ENCODE peak calls at places on chromosomes 11 and 22, in six cellular contexts. One of them, this sample, is unnamed. For H3K4me1, the result is how much of the 10 kb centered on the place peaks cover.

GRCh38 chr11:118051611-118052461 is 25.0 kb upstream of the TMPRSS4 start:
- DNase-seq in GM23338: no peak
- DNase-seq in neural progenitor cell: no peak
- DNase-seq in pancreas: no peak
- DNase-seq in body of pancreas: no peak
- DNase-seq in stomach: peak
- DNase-seq in this sample: no peak

GRCh38 chr22:16131918-16132317 is 442.1 kb downstream of the POTEH start:
- DNase-seq in neural progenitor cell: no peak
- DNase-seq in stomach: no peak
- DNase-seq in body of pancreas: no peak
- DNase-seq in GM23338: no peak
- DNase-seq in pancreas: no peak
- DNase-seq in this sample: no peak

GRCh38 chr11:82842019-82842418 is 58.2 kb downstream of the PRCP start:
- DNase-seq in pancreas: no peak
- DNase-seq in neural progenitor cell: peak
- DNase-seq in stomach: no peak
- DNase-seq in GM23338: no peak
- DNase-seq in body of pancreas: no peak
- DNase-seq in this sample: no peak

GRCh38 chr11:120841074-120841473 is 182.8 kb upstream of the TBCEL start:
- DNase-seq in GM23338: no peak
- DNase-seq in neural progenitor cell: no peak
- DNase-seq in stomach: no peak
- DNase-seq in body of pancreas: no peak
- DNase-seq in pancreas: no peak
- DNase-seq in this sample: no peak

GRCh38 chr11:84853841-84854497 is 773.2 kb downstream of the DLG2 start:
- DNase-seq in body of pancreas: no peak
- DNase-seq in neural progenitor cell: peak
- DNase-seq in stomach: no peak
- DNase-seq in GM23338: no peak
- DNase-seq in pancreas: no peak
- DNase-seq in this sample: no peak

GRCh38 chr11:84747871-84748270 is 879.3 kb downstream of the DLG2 start:
- DNase-seq in GM23338: no peak
- DNase-seq in body of pancreas: no peak
- DNase-seq in neural progenitor cell: no peak
- DNase-seq in pancreas: no peak
- DNase-seq in stomach: no peak
- DNase-seq in this sample: no peak

GRCh38 chr11:103483996-103484395 is 374.8 kb downstream of the DYNC2H1 start:
- DNase-seq in body of pancreas: no peak
- DNase-seq in stomach: no peak
- DNase-seq in neural progenitor cell: no peak
- DNase-seq in GM23338: no peak
- DNase-seq in pancreas: no peak
- DNase-seq in this sample: no peak

GRCh38 chr11:36132940-36133339 is 156.3 kb downstream of the COMMD9 start:
- DNase-seq in neural progenitor cell: no peak
- DNase-seq in stomach: no peak
- DNase-seq in GM23338: no peak
- DNase-seq in body of pancreas: no peak
- DNase-seq in pancreas: no peak
- DNase-seq in this sample: no peak

GRCh38 chr11:111001091-111001430 is 244.5 kb upstream of the POU2AF2 start:
- DNase-seq in stomach: no peak
- DNase-seq in body of pancreas: no peak
- DNase-seq in pancreas: no peak
- DNase-seq in GM23338: no peak
- DNase-seq in neural progenitor cell: no peak
- DNase-seq in this sample: no peak

GRCh38 chr11:2157294-2158040 is 3.5 kb downstream of the INS start:
- DNase-seq in pancreas: no peak
- DNase-seq in body of pancreas: no peak
- DNase-seq in neural progenitor cell: no peak
- DNase-seq in stomach: no peak
- DNase-seq in GM23338: no peak
- DNase-seq in this sample: no peak

GRCh38 chr11:127274328-127274676 is 273.7 kb upstream of the KIRREL3 start:
- DNase-seq in neural progenitor cell: no peak
- DNase-seq in pancreas: no peak
- DNase-seq in body of pancreas: no peak
- DNase-seq in stomach: no peak
- DNase-seq in GM23338: no peak
- DNase-seq in this sample: peak

GRCh38 chr11:114171257-114172054 is 111.9 kb downstream of the ZBTB16 start:
- DNase-seq in neural progenitor cell: no peak
- DNase-seq in stomach: peak
- DNase-seq in body of pancreas: peak
- DNase-seq in pancreas: peak
- DNase-seq in GM23338: no peak
- DNase-seq in this sample: no peak

GRCh38 chr11:14327105-14327504 is 31.9 kb downstream of the RRAS2 start:
- DNase-seq in neural progenitor cell: no peak
- DNase-seq in body of pancreas: no peak
- DNase-seq in stomach: no peak
- DNase-seq in pancreas: no peak
- DNase-seq in GM23338: no peak
- DNase-seq in this sample: no peak

GRCh38 chr11:14320020-14320419 is 39.0 kb downstream of the RRAS2 start:
- DNase-seq in stomach: no peak
- DNase-seq in GM23338: no peak
- DNase-seq in neural progenitor cell: no peak
- DNase-seq in body of pancreas: no peak
- DNase-seq in pancreas: no peak
- DNase-seq in this sample: no peak

GRCh38 chr11:14318581-14318981 is 40.4 kb downstream of the RRAS2 start:
- DNase-seq in body of pancreas: no peak
- DNase-seq in pancreas: no peak
- DNase-seq in neural progenitor cell: no peak
- DNase-seq in stomach: no peak
- DNase-seq in GM23338: peak
- DNase-seq in this sample: no peak

GRCh38 chr11:14323118-14323676 is 35.8 kb downstream of the RRAS2 start:
- DNase-seq in pancreas: no peak
- DNase-seq in body of pancreas: no peak
- DNase-seq in stomach: no peak
- DNase-seq in neural progenitor cell: no peak
- DNase-seq in GM23338: no peak
- DNase-seq in this sample: no peak

DNA sequence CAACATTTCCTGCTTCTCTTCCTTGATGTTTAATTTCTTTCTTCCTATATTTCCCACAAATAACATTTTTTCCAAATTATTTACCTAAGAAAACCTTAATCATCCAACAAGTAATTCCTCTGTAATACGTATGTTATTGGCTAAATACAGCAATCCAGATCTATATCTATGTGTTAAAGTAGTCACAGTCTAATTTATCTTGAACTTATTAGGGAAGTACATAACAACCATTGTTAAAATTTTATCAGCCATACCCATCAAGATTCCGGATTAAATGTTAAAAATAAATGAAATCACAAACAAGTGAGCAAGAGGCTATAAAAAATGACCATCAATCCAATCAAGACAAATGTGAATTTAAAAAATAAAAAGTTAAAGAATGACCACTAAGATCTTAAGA is 36.5 kb downstream of the RRAS2 start:
- DNase-seq in stomach: no peak
- DNase-seq in body of pancreas: no peak
- DNase-seq in GM23338: no peak
- DNase-seq in neural progenitor cell: no peak
- DNase-seq in pancreas: no peak
- DNase-seq in this sample: no peak
- H3K4me1 ChIP-seq in stomach: under half
- H3K4me1 ChIP-seq in body of pancreas: under half
- H3K4me1 ChIP-seq in GM23338: half or more
- H3K4me1 ChIP-seq in neural progenitor cell: under half
- H3K4me1 ChIP-seq in pancreas: under half
- H3K4me1 ChIP-seq in this sample: under half

GRCh38 chr11:63766501-63767270 is 1.9 kb downstream of the ZFTA start:
- DNase-seq in pancreas: no peak
- DNase-seq in body of pancreas: no peak
- DNase-seq in neural progenitor cell: peak
- DNase-seq in stomach: no peak
- DNase-seq in GM23338: no peak
- DNase-seq in this sample: no peak
- H3K4me3 ChIP-seq in pancreas: no peak
- H3K4me3 ChIP-seq in body of pancreas: peak
- H3K4me3 ChIP-seq in neural progenitor cell: peak
- H3K4me3 ChIP-seq in stomach: peak
- H3K4me3 ChIP-seq in GM23338: peak
- H3K4me3 ChIP-seq in this sample: no peak

DNA sequence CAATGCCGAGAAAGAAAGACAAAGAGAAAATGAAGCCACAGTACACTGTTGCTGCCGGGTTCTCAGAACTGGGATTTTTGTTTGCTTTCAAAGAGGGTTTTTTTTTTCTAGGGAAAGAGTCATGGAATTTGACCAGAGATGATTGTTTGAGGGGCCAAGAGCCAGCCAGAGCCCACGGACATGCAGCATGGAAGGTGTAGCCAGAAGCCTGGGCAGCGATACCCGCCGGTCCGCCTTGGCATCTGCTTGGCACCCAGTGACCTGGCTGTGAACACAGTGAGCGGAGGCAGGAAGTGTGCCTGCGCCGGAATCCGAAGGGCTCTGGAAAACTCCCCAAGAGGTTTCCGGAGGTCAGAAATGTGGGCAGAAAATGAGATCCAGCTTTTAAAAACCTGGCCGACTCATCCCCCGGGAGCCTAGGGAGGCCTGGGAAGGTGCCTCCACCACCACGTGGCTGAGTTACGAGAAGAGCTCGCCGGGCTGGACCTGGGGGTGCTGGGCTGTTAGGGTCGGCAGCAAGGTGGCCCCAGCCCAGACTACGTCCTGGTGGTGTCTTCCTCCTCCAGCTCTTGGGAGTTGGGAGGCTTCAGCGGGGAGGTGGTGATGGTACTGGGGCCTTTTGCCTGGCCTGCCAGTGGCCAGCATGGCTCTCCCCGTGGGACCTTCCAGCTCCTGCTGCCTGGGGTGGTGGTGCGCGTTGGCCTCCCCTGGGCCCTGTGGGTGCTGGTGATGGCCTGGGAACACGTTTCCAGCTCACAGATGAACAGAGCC is 61.6 kb upstream of the PPARA start:
- DNase-seq in GM23338: no peak
- DNase-seq in neural progenitor cell: no peak
- DNase-seq in pancreas: peak
- DNase-seq in stomach: peak
- DNase-seq in body of pancreas: peak
- DNase-seq in this sample: no peak
- H3K4me1 ChIP-seq in GM23338: under half
- H3K4me1 ChIP-seq in neural progenitor cell: under half
- H3K4me1 ChIP-seq in pancreas: half or more
- H3K4me1 ChIP-seq in stomach: half or more
- H3K4me1 ChIP-seq in body of pancreas: half or more
- H3K4me1 ChIP-seq in this sample: half or more

DNA sequence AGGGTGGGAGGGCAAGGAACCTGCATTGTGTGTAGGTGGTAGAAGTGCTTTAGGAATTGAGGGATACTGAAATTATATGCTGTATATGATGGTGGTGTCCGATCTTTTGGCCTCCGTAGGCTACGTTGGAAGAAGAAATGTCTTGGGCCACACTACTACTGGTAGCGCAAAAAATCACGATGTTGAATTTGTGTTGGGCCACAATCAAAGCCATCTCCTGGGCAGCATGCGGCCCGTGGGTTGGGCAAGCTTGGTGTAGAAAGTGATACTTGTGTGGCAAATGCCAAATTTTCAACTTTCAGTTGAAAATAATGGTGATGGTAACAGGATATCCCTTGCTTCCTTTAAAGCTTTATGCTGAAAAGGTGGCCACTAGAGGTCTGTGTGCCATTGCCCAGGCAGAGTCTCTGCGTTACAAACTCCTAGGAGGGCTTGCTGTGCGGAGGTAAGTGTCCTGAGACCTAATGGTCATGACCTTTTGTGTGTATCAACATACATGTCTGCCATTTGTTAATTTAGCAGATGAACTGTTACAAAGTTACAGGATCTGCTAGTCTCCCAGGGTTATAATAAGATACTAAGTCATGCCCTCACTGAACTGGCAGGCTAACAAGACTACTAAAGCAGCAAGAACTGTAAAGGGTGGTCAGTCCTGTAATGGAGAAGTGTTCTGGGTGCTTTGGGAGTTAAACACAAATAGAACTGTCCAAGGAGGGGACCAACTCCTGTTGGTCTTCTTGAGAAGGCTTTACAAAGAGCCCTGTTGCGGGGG is 2.9 kb downstream of the RPS3 start:
- DNase-seq in pancreas: no peak
- DNase-seq in neural progenitor cell: no peak
- DNase-seq in body of pancreas: no peak
- DNase-seq in GM23338: no peak
- DNase-seq in stomach: no peak
- DNase-seq in this sample: no peak
- H3K4me3 ChIP-seq in pancreas: no peak
- H3K4me3 ChIP-seq in neural progenitor cell: peak
- H3K4me3 ChIP-seq in body of pancreas: no peak
- H3K4me3 ChIP-seq in GM23338: peak
- H3K4me3 ChIP-seq in stomach: peak
- H3K4me3 ChIP-seq in this sample: no peak